ENCODE peak calls at places on chromosomes 5 and 9, in ten cellular contexts. O is transverse colon, H is suprapubic skin, L is ovary, X is AG20443, P is H7, A is RCC 7860, D is NCI-H2029 treated with DMSO at 0.1 percent for 48 hours, I is LoVo, S is renal cortical epithelial cell. M is an unnamed sample.

GRCh38 chr5:69024241-69024651 is 69.6 kb upstream of the SLC30A5 start:
- DNase-seq in H (no peak), S (peak; percentile 58), L (no peak), I (peak; percentile 59), D (peak; percentile 7), P (peak; percentile 70), A (no peak), X (peak; percentile 29), O (no peak), M (no peak)

GRCh38 chr9:14320272-14321245 is 6.6 kb upstream of the NFIB start:
- DNase-seq in P (no peak), D (no peak), S (peak; percentile 85), A (peak; percentile 51), L (no peak), O (peak; percentile 22), I (peak; percentile 68), X (peak; percentile 57), H (no peak), M (no peak)

GRCh38 chr9:121689461-121690157 is 38.2 kb downstream of the DAB2IP start:
- DNase-seq in X (no peak), H (no peak), O (no peak), P (no peak), S (no peak), A (no peak), D (no peak), L (no peak), I (no peak), M (no peak)

GRCh38 chr9:636931-637591 is 204.4 kb upstream of the DMRT1 start:
- DNase-seq in D (no peak), L (no peak), A (no peak), X (no peak), P (no peak), I (no peak), H (no peak), S (no peak), O (no peak), M (no peak)

GRCh38 chr9:11328326-11328725 is 715.5 kb upstream of the PTPRD start:
- DNase-seq in D (no peak), X (no peak), I (no peak), L (no peak), A (no peak), O (no peak), P (no peak), S (no peak), H (no peak), M (no peak)

GRCh38 chr5:161169776-161170175 is 317.8 kb upstream of the ATP10B start:
- DNase-seq in P (no peak), S (no peak), I (no peak), H (no peak), X (no peak), D (no peak), L (no peak), O (no peak), A (no peak), M (no peak)

GRCh38 chr5:154757647-154758406 is 2.6 kb downstream of the LARP1 start:
- DNase-seq in D (no peak), S (peak; percentile 90), L (no peak), X (no peak), O (peak; percentile 18), P (no peak), A (peak; percentile 8), I (no peak), H (no peak), M (no peak)

GRCh38 chr5:125043781-125044391 is 297.4 kb upstream of the ZNF608 start:
- DNase-seq in I (peak; percentile 56), D (peak; percentile 76), H (no peak), P (no peak), A (peak; percentile 80), S (peak; percentile 97), X (peak; percentile 37), O (peak; percentile 23), L (peak; percentile 31), M (no peak)

GRCh38 chr5:75277463-75277862 is 40.8 kb upstream of the ANKRD31 start:
- DNase-seq in A (no peak), H (no peak), S (peak; percentile 49), L (no peak), I (no peak), O (peak; percentile 68), D (no peak), X (no peak), P (no peak), M (no peak)

GRCh38 chr5:36664762-36665161 is 58.4 kb downstream of the SLC1A3 start:
- DNase-seq in I (peak; percentile 82), H (no peak), S (peak; percentile 57), X (no peak), L (no peak), P (no peak), D (no peak), O (no peak), A (no peak), M (peak; percentile 9)

GRCh38 chr9:92151691-92152393 is 36.6 kb upstream of the SPTLC1 start:
- DNase-seq in O (no peak), X (peak; percentile 81), P (no peak), D (peak; percentile 62), S (peak; percentile 21), L (no peak), I (peak; percentile 40), A (peak; percentile 82), H (no peak), M (no peak)

GRCh38 chr5:8034852-8035251 is 165.9 kb downstream of the MTRR start:
- DNase-seq in I (no peak), P (peak; percentile 40), A (no peak), O (no peak), D (no peak), X (no peak), H (no peak), L (no peak), S (no peak), M (no peak)

GRCh38 chr5:138565100-138565821 is 9.9 kb downstream of the HSPA9 start:
- DNase-seq in X (no peak), O (no peak), I (no peak), S (no peak), A (no peak), L (no peak), H (no peak), D (no peak), P (no peak), M (no peak)

GRCh38 chr5:150419630-150420270 is 7.0 kb upstream of the CD74 start:
- DNase-seq in A (no peak), O (no peak), P (no peak), X (no peak), H (no peak), L (no peak), D (no peak), S (peak; percentile 27), I (no peak), M (no peak)

GRCh38 chr5:149641000-149641576 is 59.8 kb downstream of the ARHGEF37 start:
- DNase-seq in H (no peak), A (no peak), P (no peak), D (no peak), X (no peak), S (peak; percentile 94), I (peak; percentile 91), O (peak; percentile 81), L (peak; percentile 84), M (no peak)

GRCh38 chr5:10578869-10579268 is 15.0 kb downstream of the ANKRD33B start:
- DNase-seq in I (no peak), H (no peak), A (no peak), D (no peak), P (no peak), O (no peak), S (no peak), X (no peak), L (no peak), M (no peak)

GRCh38 chr5:138226917-138227316 is 13.8 kb upstream of the CDC23 start:
- DNase-seq in O (no peak), P (no peak), S (no peak), X (no peak), I (no peak), H (no peak), D (no peak), L (no peak), A (no peak), M (no peak)

GRCh38 chr5:122430328-122430586 is 118.2 kb downstream of the SNCAIP start:
- DNase-seq in L (no peak), X (no peak), D (no peak), H (no peak), P (no peak), S (no peak), A (no peak), I (no peak), O (no peak), M (no peak)

GRCh38 chr9:115649991-115650472 is 503.6 kb upstream of the PAPPA start:
- DNase-seq in L (no peak), D (no peak), S (peak; percentile 78), P (no peak), A (peak; percentile 87), O (peak; percentile 50), X (peak; percentile 74), I (no peak), H (peak; percentile 86), M (peak; percentile 47)

GRCh38 chr5:142396436-142396835 is 71.6 kb upstream of the SPRY4 start:
- DNase-seq in A (no peak), I (no peak), X (no peak), O (no peak), P (no peak), L (no peak), D (no peak), S (no peak), H (no peak), M (no peak)

GRCh38 chr5:10761842-10762165 is 770 bp upstream of the DAP start:
- DNase-seq in S (no peak), H (no peak), X (no peak), L (no peak), D (no peak), I (no peak), P (no peak), O (no peak), A (no peak), M (no peak)

GRCh38 chr9:91948061-91948422 is 2.0 kb downstream of the ROR2 start:
- DNase-seq in O (no peak), S (no peak), A (no peak), D (no peak), X (no peak), H (no peak), P (no peak), L (no peak), I (no peak), M (no peak)

GRCh38 chr9:131349522-131349880 is 44.4 kb upstream of the PRRC2B start:
- DNase-seq in L (no peak), S (no peak), I (no peak), H (no peak), A (no peak), O (no peak), X (no peak), D (no peak), P (peak; percentile 57), M (no peak)

GRCh38 chr9:14437336-14438231 is 123.6 kb upstream of the NFIB start:
- DNase-seq in A (no peak), O (no peak), H (no peak), L (peak; percentile 41), P (no peak), S (peak; percentile 52), D (peak; percentile 48), X (no peak), I (no peak), M (no peak)

GRCh38 chr9:128192601-128193371 is 1.4 kb upstream of the CIZ1 start:
- DNase-seq in X (peak; percentile 85), P (no peak), D (peak; percentile 78), H (peak; percentile 94), I (peak; percentile 97), A (no peak), S (peak; percentile 84), L (peak; percentile 85), O (peak; percentile 92), M (peak; percentile 65)